ENCODE peak calls at places on chromosome 17, in six cellular contexts. I, Y, R, X, G and D are unnamed samples.
A peak's percentile ranks its signal among the peaks of the same experiment; 100 is the strongest.

GRCh38 chr17:50363217-50364060 is 9.5 kb downstream of the MRPL27 start:
- DNase-seq in R (no peak), G (peak; percentile 82), I (no peak), X (no peak), Y (no peak), D (no peak)

GRCh38 chr17:76000016-76000754 is 470 bp upstream of the CDK3 start:
- DNase-seq in I (peak; percentile 91), R (no peak), X (no peak), Y (no peak), G (peak; percentile 98), D (peak; percentile 87)

GRCh38 chr17:20703781-20704180 is 124.3 kb downstream of the CDRT15L2 start:
- DNase-seq in R (no peak), G (no peak), I (no peak), X (no peak), Y (no peak), D (no peak)

GRCh38 chr17:67063146-67063545 is 18.8 kb downstream of the CACNG1 start:
- DNase-seq in Y (no peak), G (no peak), X (no peak), R (no peak), I (no peak), D (no peak)

GRCh38 chr17:67679721-67680120 is 38.0 kb upstream of the NOL11 start:
- DNase-seq in G (no peak), I (no peak), X (no peak), Y (no peak), R (no peak), D (no peak)

GRCh38 chr17:41734139-41734948 is at the start of gene HAP1:
- DNase-seq in Y (no peak), R (no peak), I (no peak), X (no peak), G (peak; percentile 83), D (no peak)

GRCh38 chr17:80145076-80146075 is 1.6 kb downstream of the EIF4A3 start:
- DNase-seq in X (no peak), R (no peak), Y (no peak), G (no peak), I (no peak), D (no peak)

GRCh38 chr17:39661044-39661406 is 4.1 kb upstream of the TCAP start:
- DNase-seq in X (no peak), Y (no peak), G (no peak), I (no peak), R (no peak), D (peak; percentile 66)

GRCh38 chr17:32819035-32819434 is 57.9 kb downstream of the MYO1D start:
- DNase-seq in X (no peak), G (peak; percentile 32), Y (no peak), R (no peak), I (no peak), D (no peak)

GRCh38 chr17:50923611-50924010 is 57.5 kb upstream of the TOB1 start:
- DNase-seq in R (no peak), Y (no peak), I (no peak), G (peak; percentile 76), X (no peak), D (no peak)

GRCh38 chr17:62852195-62852594 is 44.1 kb upstream of the MARCHF10 start:
- DNase-seq in X (no peak), G (no peak), Y (no peak), I (no peak), R (no peak), D (no peak)

GRCh38 chr17:80647746-80648145 is 103.1 kb downstream of the RPTOR start:
- DNase-seq in X (no peak), Y (no peak), R (no peak), G (no peak), I (no peak), D (no peak)

GRCh38 chr17:40621558-40621957 is 26.1 kb downstream of the SMARCE1 start:
- DNase-seq in X (no peak), G (no peak), R (no peak), Y (no peak), I (no peak), D (no peak)

GRCh38 chr17:64411999-64412771 is 21.5 kb upstream of the PECAM1 start:
- DNase-seq in G (no peak), R (peak; percentile 82), I (no peak), X (no peak), Y (no peak), D (peak; percentile 90)

GRCh38 chr17:13671771-13672170 is 70.0 kb upstream of the HS3ST3A1 start:
- DNase-seq in X (no peak), R (no peak), G (no peak), Y (no peak), I (no peak), D (no peak)

GRCh38 chr17:75498726-75499213 is 16.6 kb downstream of the CASKIN2 start:
- DNase-seq in X (no peak), R (no peak), Y (no peak), I (no peak), G (peak; percentile 55), D (peak; percentile 71)

GRCh38 chr17:40320771-40321501 is 12.0 kb downstream of the RARA start:
- DNase-seq in G (no peak), I (no peak), Y (no peak), R (peak; percentile 91), X (no peak), D (peak; percentile 85)

GRCh38 chr17:39676198-39676819 is 8.1 kb downstream of the PNMT start:
- DNase-seq in X (peak; percentile 92), G (no peak), Y (no peak), I (peak; percentile 47), R (no peak), D (peak; percentile 89)

GRCh38 chr17:65261682-65262636 is 124.8 kb downstream of the RGS9 start:
- DNase-seq in R (no peak), Y (no peak), I (no peak), X (no peak), G (no peak), D (no peak)

GRCh38 chr17:79845601-79845949 is 6.3 kb upstream of the CBX4 start:
- DNase-seq in X (no peak), G (no peak), R (no peak), I (no peak), Y (no peak), D (no peak)

GRCh38 chr17:79573196-79573929 is 37.5 kb downstream of the RBFOX3 start:
- DNase-seq in R (no peak), X (no peak), I (no peak), Y (no peak), G (no peak), D (peak; percentile 23)

GRCh38 chr17:35973333-35974260 is 7.7 kb downstream of the CCL16 start:
- DNase-seq in X (no peak), Y (no peak), I (no peak), G (no peak), R (no peak), D (no peak)
- TF ChIP-seq POLR2AphosphoS5 in X (no peak), Y (no peak), I (no peak), G (no peak), R (no peak), D (no peak)

DNA sequence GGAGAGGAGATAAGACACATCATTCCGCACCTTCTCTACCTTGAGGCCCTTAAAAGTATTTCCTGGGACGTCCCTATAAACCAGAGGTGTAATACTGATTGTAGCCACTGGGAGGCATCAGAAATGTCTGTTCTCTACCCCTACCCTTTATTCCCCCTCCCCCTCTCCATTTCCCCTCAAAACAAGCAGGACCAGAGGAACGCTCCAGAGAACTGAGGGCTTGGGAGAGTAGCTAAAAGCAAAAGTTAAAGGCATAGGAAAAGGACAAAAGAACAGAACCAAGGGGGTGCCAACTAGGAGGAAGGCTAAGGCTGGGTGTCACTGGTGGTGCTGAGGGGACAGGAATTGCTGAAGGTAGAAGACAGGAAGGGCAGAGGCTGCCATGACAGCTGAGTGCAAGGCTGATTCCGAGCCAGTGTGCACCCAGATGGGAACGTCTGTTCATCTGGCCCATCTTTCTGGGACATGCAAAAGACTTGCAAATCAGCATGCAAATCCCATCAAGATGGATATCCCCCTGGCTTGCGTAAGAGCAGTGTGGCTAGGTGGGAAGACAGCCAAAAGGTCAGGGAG is 6.7 kb downstream of the CAMTA2 start:
- DNase-seq in G (peak; percentile 84), Y (no peak), X (no peak), I (peak; percentile 43), R (no peak), D (no peak)
- TF ChIP-seq POLR2AphosphoS5 in G (no peak), Y (no peak), X (no peak), I (no peak), R (no peak), D (no peak)

GRCh38 chr17:77429985-77430752 is 289.4 kb downstream of the SEC14L1 start:
- DNase-seq in I (peak; percentile 74), G (peak; percentile 93), Y (no peak), R (peak; percentile 93), X (peak; percentile 79), D (peak; percentile 94)
- TF ChIP-seq POLR2AphosphoS5 in I (no peak), G (peak; percentile 93), Y (peak; percentile 46), R (no peak), X (peak; percentile 57), D (peak; percentile 65)

GRCh38 chr17:12395733-12396354 is 269.8 kb upstream of the MYOCD start:
- DNase-seq in G (peak; percentile 31), Y (no peak), R (no peak), X (no peak), I (peak; percentile 7), D (no peak)

GRCh38 chr17:12403881-12404398 is 261.8 kb upstream of the MYOCD start:
- DNase-seq in R (no peak), Y (no peak), I (no peak), G (no peak), X (no peak), D (no peak)

GRCh38 chr17:12402963-12403622 is 262.6 kb upstream of the MYOCD start:
- DNase-seq in Y (no peak), I (no peak), R (no peak), G (no peak), X (no peak), D (no peak)

GRCh38 chr17:12398636-12399035 is 267.1 kb upstream of the MYOCD start:
- DNase-seq in R (no peak), I (no peak), Y (no peak), G (no peak), X (no peak), D (no peak)
- TF ChIP-seq POLR2AphosphoS5 in R (no peak), I (no peak), Y (no peak), G (no peak), X (no peak), D (no peak)

DNA sequence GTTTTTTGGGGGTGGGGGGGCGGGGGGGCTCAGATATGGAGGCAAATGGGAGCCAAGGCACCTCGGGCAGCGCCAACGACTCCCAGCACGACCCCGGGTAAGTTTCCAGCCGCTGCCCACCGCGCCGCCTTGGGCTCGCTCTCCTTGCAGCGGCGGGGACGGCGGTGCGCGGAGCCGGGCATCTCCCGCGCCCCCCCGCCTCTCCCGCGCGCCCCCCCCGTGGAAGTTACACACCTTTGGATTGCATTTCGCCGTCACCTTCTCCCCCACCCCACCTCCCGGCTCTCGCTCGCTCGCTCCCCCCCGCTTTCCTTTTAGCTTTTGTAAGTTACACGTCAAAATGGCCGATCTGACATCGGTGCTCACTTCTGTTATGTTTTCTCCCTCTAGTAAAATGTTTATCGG is 387 bp downstream of the MSI2 start:
- DNase-seq in Y (no peak), X (no peak), I (no peak), G (no peak), R (no peak), D (no peak)
- TF ChIP-seq POLR2AphosphoS5 in Y (no peak), X (no peak), I (no peak), G (no peak), R (no peak), D (no peak)